ENCODE peak calls at places on chromosomes 6 and 20, in nine cellular contexts. N is GM03348; Y is esophagus squamous epithelium; H is uterus; S is dorsolateral prefrontal cortex; B is SW 1271; F is stimulated activated CD4-positive, alpha-beta T cell treated with anti-CD3 and anti-CD28 coated beads, Interleukin-4, amount 100 ng/mL, for 48 hours; J is ovary; C is NCI-H524 treated with DMSO at 0.1 percent for 48 hours. M is an unnamed sample.

GRCh38 chr20:12591949-12592470 is 416.8 kb upstream of the SPTLC3 start:
- DNase-seq in N (no peak), Y (no peak), H (no peak), S (no peak), B (no peak), F (no peak), J (no peak), C (no peak), M (no peak)

GRCh38 chr20:1897486-1897885 is 2.3 kb downstream of the SIRPA start:
- DNase-seq in N (peak), Y (no peak), H (peak), S (no peak), B (no peak), F (no peak), J (no peak), C (no peak), M (no peak)

GRCh38 chr6:113018351-113019151 is 671.4 kb downstream of the RFPL4B start:
- DNase-seq in N (peak), Y (no peak), H (peak), S (no peak), B (no peak), F (no peak), J (no peak), C (no peak), M (no peak)

GRCh38 chr6:122808121-122808885 is 19.2 kb downstream of the SMPDL3A start:
- DNase-seq in N (no peak), Y (no peak), H (no peak), S (no peak), B (no peak), F (no peak), J (no peak), C (no peak), M (no peak)

GRCh38 chr6:149118737-149119653 is 198.5 kb upstream of the TAB2 start:
- DNase-seq in N (no peak), Y (no peak), H (no peak), S (no peak), B (no peak), F (no peak), J (no peak), C (no peak), M (no peak)

GRCh38 chr6:38176797-38177751 is 357.5 kb downstream of the ZFAND3 start:
- DNase-seq in N (no peak), Y (no peak), H (no peak), S (no peak), B (no peak), F (no peak), J (peak), C (no peak), M (no peak)

GRCh38 chr6:166955121-166955864 is 1.1 kb downstream of the RNASET2 start:
- DNase-seq in N (peak), Y (peak), H (no peak), S (no peak), B (no peak), F (no peak), J (peak), C (no peak), M (peak)

GRCh38 chr6:4670295-4670694 is 105.9 kb upstream of the CDYL start:
- DNase-seq in N (no peak), Y (no peak), H (no peak), S (peak), B (no peak), F (no peak), J (no peak), C (peak), M (no peak)

GRCh38 chr6:162099685-162100084 is 627.9 kb downstream of the PRKN start:
- DNase-seq in N (peak), Y (no peak), H (no peak), S (no peak), B (no peak), F (peak), J (no peak), C (no peak), M (no peak)

GRCh38 chr6:69774740-69775350 is 22.0 kb downstream of the LMBRD1 start:
- DNase-seq in N (no peak), Y (no peak), H (no peak), S (no peak), B (no peak), F (no peak), J (no peak), C (peak), M (no peak)

GRCh38 chr6:125748534-125749111 is 809 bp upstream of the HEY2 start:
- DNase-seq in N (peak), Y (no peak), H (no peak), S (no peak), B (no peak), F (no peak), J (no peak), C (no peak), M (no peak)

GRCh38 chr6:16649895-16650294 is 111.4 kb downstream of the ATXN1 start:
- DNase-seq in N (no peak), Y (no peak), H (no peak), S (no peak), B (no peak), F (no peak), J (no peak), C (no peak), M (no peak)

GRCh38 chr20:3661060-3661820 is 2.0 kb downstream of the GFRA4 start:
- DNase-seq in N (no peak), Y (no peak), H (no peak), S (no peak), B (no peak), F (no peak), J (no peak), C (no peak), M (no peak)

GRCh38 chr6:25898289-25898977 is 24.4 kb upstream of the SLC17A3 start:
- DNase-seq in N (no peak), Y (no peak), H (no peak), S (no peak), B (no peak), F (no peak), J (no peak), C (no peak), M (no peak)

GRCh38 chr20:17956099-17956685 is 12.4 kb downstream of the SNX5 start:
- DNase-seq in N (no peak), Y (no peak), H (no peak), S (no peak), B (no peak), F (no peak), J (no peak), C (no peak), M (no peak)

GRCh38 chr6:150063640-150064039 is 5.3 kb downstream of the ULBP3 start:
- DNase-seq in N (no peak), Y (no peak), H (no peak), S (no peak), B (no peak), F (no peak), J (no peak), C (no peak), M (no peak)

GRCh38 chr6:2230659-2231277 is 14.6 kb downstream of the GMDS start:
- DNase-seq in N (no peak), Y (no peak), H (no peak), S (no peak), B (no peak), F (no peak), J (no peak), C (no peak), M (no peak)

GRCh38 chr6:141326426-141326825 is 806.3 kb upstream of the GJE1 start:
- DNase-seq in N (peak), Y (no peak), H (no peak), S (no peak), B (peak), F (peak), J (no peak), C (no peak), M (peak)

GRCh38 chr6:53673138-53673801 is 7.7 kb upstream of the KLHL31 start:
- DNase-seq in N (peak), Y (no peak), H (no peak), S (no peak), B (no peak), F (no peak), J (no peak), C (no peak), M (no peak)

GRCh38 chr6:169171951-169172350 is 81.7 kb downstream of the THBS2 start:
- DNase-seq in N (no peak), Y (no peak), H (no peak), S (no peak), B (no peak), F (no peak), J (no peak), C (no peak), M (no peak)

GRCh38 chr6:52596371-52597028 is 19.6 kb upstream of the TRAM2 start:
- DNase-seq in N (peak), Y (no peak), H (no peak), S (no peak), B (no peak), F (no peak), J (no peak), C (no peak), M (no peak)